ENCODE peak calls at places on chromosomes 3 and 15, in nine cellular contexts. T, M, F, J, Z, Q, B, N and O are unnamed samples. For H3K4me1 and H3K9me3, the result is how much of the 10 kb centered on the place peaks cover.

GRCh38 chr3:179563298-179563934 is 690 bp downstream of the ACTL6A start:
- DNase-seq in N (peak), Q (peak), Z (peak), F (peak), T (peak), B (peak), J (peak), M (peak), O (peak)

GRCh38 chr15:85383470-85384148 is 3.2 kb downstream of the AKAP13 start:
- DNase-seq in B (no peak), N (no peak), F (no peak), T (no peak), M (no peak), Z (no peak), Q (no peak), J (no peak), O (no peak)

GRCh38 chr15:87672309-87672897 is 584.1 kb downstream of the NTRK3 start:
- DNase-seq in F (peak), J (peak), M (peak), N (peak), Q (no peak), B (peak), Z (peak), T (no peak), O (peak)

GRCh38 chr3:72255736-72256559 is 471.0 kb upstream of the PROK2 start:
- DNase-seq in Q (peak), Z (peak), J (peak), B (peak), F (peak), M (no peak), N (peak), T (no peak), O (peak)

GRCh38 chr3:17130956-17131355 is 246.2 kb downstream of the PLCL2 start:
- DNase-seq in J (no peak), F (no peak), B (no peak), M (no peak), Q (no peak), N (no peak), T (no peak), Z (no peak), O (no peak)

GRCh38 chr3:98945006-98945626 is 43.6 kb upstream of the DCBLD2 start:
- DNase-seq in B (no peak), J (no peak), Z (no peak), F (no peak), M (no peak), Q (no peak), N (peak), T (no peak), O (no peak)

GRCh38 chr3:79973917-79974595 is 206.3 kb upstream of the ROBO1 start:
- DNase-seq in Q (no peak), T (no peak), F (no peak), J (no peak), B (no peak), N (no peak), M (no peak), Z (no peak), O (no peak)

GRCh38 chr15:66763186-66764066 is 61.4 kb downstream of the SMAD6 start:
- DNase-seq in N (peak), M (no peak), F (peak), T (peak), B (peak), J (peak), Q (peak), Z (no peak), O (peak)

GRCh38 chr15:48945386-48945785 is 18.3 kb downstream of the SHC4 start:
- DNase-seq in B (no peak), Q (no peak), T (no peak), F (no peak), M (no peak), N (peak), Z (no peak), J (no peak), O (no peak)

GRCh38 chr15:69045810-69046209 is 31.3 kb downstream of the NOX5 start:
- DNase-seq in B (no peak), F (peak), N (no peak), J (no peak), Z (peak), M (no peak), T (no peak), Q (peak), O (no peak)

GRCh38 chr3:17607905-17608304 is 134.5 kb downstream of the TBC1D5 start:
- DNase-seq in B (no peak), Q (no peak), M (no peak), F (no peak), J (no peak), N (no peak), T (no peak), Z (no peak), O (no peak)

GRCh38 chr3:100047455-100048141 is 66.7 kb downstream of the FILIP1L start:
- DNase-seq in T (no peak), F (no peak), Q (peak), N (no peak), J (peak), Z (peak), B (peak), M (no peak), O (no peak)

GRCh38 chr3:15647629-15648167 is 46.2 kb downstream of the BTD start:
- DNase-seq in N (peak), Z (peak), M (no peak), F (no peak), J (peak), T (no peak), Q (peak), B (peak), O (no peak)

GRCh38 chr3:159762981-159763465 is 225.6 kb upstream of the IL12A start:
- DNase-seq in F (peak), Q (peak), J (peak), Z (peak), M (peak), B (peak), T (peak), N (peak), O (peak)

GRCh38 chr3:51675201-51675611 is 4.2 kb downstream of the TEX264 start:
- DNase-seq in Q (peak), N (no peak), M (no peak), F (no peak), Z (no peak), B (peak), J (no peak), T (peak), O (no peak)

GRCh38 chr3:192237992-192238608 is 489.2 kb downstream of the FGF12 start:
- DNase-seq in T (no peak), J (no peak), N (no peak), B (no peak), F (no peak), Q (no peak), Z (no peak), M (peak), O (no peak)

GRCh38 chr3:98954806-98955205 is 53.3 kb upstream of the DCBLD2 start:
- DNase-seq in F (no peak), B (no peak), M (no peak), Z (no peak), Q (no peak), J (no peak), T (no peak), N (no peak), O (no peak)

GRCh38 chr3:30180305-30181275 is 425.8 kb upstream of the TGFBR2 start:
- DNase-seq in Z (no peak), J (no peak), Q (no peak), T (no peak), M (no peak), F (no peak), B (no peak), N (no peak), O (no peak)

GRCh38 chr3:146326875-146327543 is 76.1 kb upstream of the PLSCR4 start:
- DNase-seq in N (peak), B (peak), Z (peak), T (no peak), F (peak), Q (no peak), M (peak), J (peak), O (peak)

GRCh38 chr3:136018876-136019275 is 53.3 kb downstream of the PPP2R3A start:
- DNase-seq in B (no peak), N (no peak), T (no peak), J (no peak), Z (no peak), F (no peak), M (no peak), Q (no peak), O (no peak)

GRCh38 chr3:134483195-134483890 is 2.4 kb downstream of the ANAPC13 start:
- DNase-seq in F (no peak), T (no peak), B (no peak), Q (no peak), J (no peak), M (no peak), Z (peak), N (no peak), O (peak)

GRCh38 chr15:41438206-41438605 is 21.3 kb downstream of the RTF1 start:
- DNase-seq in Q (no peak), N (no peak), T (no peak), M (no peak), Z (peak), B (peak), J (no peak), F (no peak), O (no peak)

GRCh38 chr3:70973558-70973957 is 610.0 kb downstream of the FOXP1 start:
- DNase-seq in N (no peak), M (no peak), Q (no peak), F (no peak), B (no peak), T (no peak), Z (peak), J (peak), O (no peak)

GRCh38 chr3:24363242-24363641 is 131.4 kb downstream of the THRB start:
- DNase-seq in Q (no peak), N (no peak), Z (peak), J (peak), T (no peak), M (no peak), F (no peak), B (no peak), O (no peak)

GRCh38 chr3:183339461-183340086 is 86.5 kb downstream of the B3GNT5 start:
- DNase-seq in Q (no peak), M (no peak), Z (no peak), F (no peak), T (no peak), N (no peak), B (no peak), J (no peak), O (no peak)

GRCh38 chr15:63070681-63071129 is 28.2 kb downstream of the TPM1 start:
- DNase-seq in M (no peak), N (no peak), Q (no peak), Z (peak), F (no peak), T (no peak), J (no peak), B (no peak), O (no peak)

GRCh38 chr3:174620138-174620537 is 239.0 kb upstream of the NAALADL2 start:
- DNase-seq in N (peak), B (no peak), T (no peak), F (no peak), J (peak), M (no peak), Z (no peak), Q (no peak), O (no peak)

GRCh38 chr3:14148041-14148985 is 23.5 kb downstream of the TMEM43 start:
- DNase-seq in J (no peak), T (no peak), Z (peak), M (peak), Q (no peak), B (no peak), F (no peak), N (peak), O (no peak)

GRCh38 chr15:23484870-23485269 is 37.8 kb upstream of the GOLGA6L2 start:
- DNase-seq in Z (no peak), Q (no peak), B (no peak), N (no peak), J (no peak), F (no peak), T (no peak), M (no peak), O (no peak)

GRCh38 chr3:36394176-36394575 is 13.9 kb downstream of the STAC start:
- DNase-seq in M (no peak), Q (no peak), B (no peak), F (no peak), J (no peak), T (no peak), Z (no peak), N (no peak), O (no peak)

GRCh38 chr15:36883705-36884355 is 216.5 kb downstream of the MEIS2 start:
- DNase-seq in M (peak), N (peak), Z (peak), T (peak), J (peak), Q (peak), F (peak), B (peak), O (peak)

GRCh38 chr15:60137711-60138396 is 133.7 kb downstream of the FOXB1 start:
- DNase-seq in B (no peak), Q (peak), J (no peak), Z (peak), N (no peak), F (no peak), T (no peak), M (no peak), O (no peak)

GRCh38 chr15:52579852-52580251 is 11.0 kb upstream of the ARPP19 start:
- DNase-seq in Q (no peak), T (no peak), Z (no peak), F (no peak), M (no peak), J (no peak), B (no peak), N (no peak), O (no peak)

GRCh38 chr3:46089237-46090011 is 62.1 kb upstream of the XCR1 start:
- DNase-seq in F (no peak), T (peak), B (peak), Z (peak), N (no peak), Q (peak), J (no peak), M (no peak), O (peak)

GRCh38 chr3:66692108-66692750 is 191.4 kb upstream of the LRIG1 start:
- DNase-seq in J (peak), Z (no peak), N (no peak), F (no peak), Q (no peak), T (no peak), M (no peak), B (no peak), O (no peak)

GRCh38 chr3:171846594-171846993 is 3.4 kb downstream of the TMEM212 start:
- DNase-seq in B (no peak), N (no peak), Q (no peak), Z (peak), J (no peak), M (no peak), F (no peak), T (no peak), O (no peak)

GRCh38 chr15:82832601-82833209 is 23.3 kb downstream of the WHAMM start:
- DNase-seq in T (no peak), Q (peak), F (no peak), J (no peak), Z (peak), N (peak), B (no peak), M (no peak), O (no peak)

DNA sequence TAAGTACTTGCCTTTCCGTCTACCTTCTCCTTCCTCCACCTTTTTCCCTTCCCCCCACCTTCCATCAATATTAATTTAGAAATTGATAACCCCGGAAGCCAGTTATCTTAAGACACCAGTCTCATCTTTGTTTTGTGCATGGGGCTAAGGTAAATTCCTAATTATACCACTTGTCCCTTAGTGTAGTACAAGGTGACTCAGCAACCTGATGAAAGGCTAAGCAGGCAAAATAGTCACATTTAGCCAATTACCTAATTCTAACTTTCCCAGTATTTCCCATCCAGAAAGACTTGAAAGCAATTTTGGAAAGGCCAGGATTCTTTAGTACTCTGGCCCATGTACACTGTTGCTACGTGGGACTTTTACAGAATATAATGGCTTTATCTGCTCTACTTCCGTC is 72.5 kb downstream of the SETD5 start:
- DNase-seq in N (no peak), Q (no peak), B (no peak), T (no peak), J (no peak), Z (no peak), F (no peak), M (no peak), O (no peak)
- H3K4me3 ChIP-seq in N (no peak), Q (no peak), B (no peak), T (no peak), J (no peak), Z (no peak), F (no peak), M (no peak), O (no peak)

DNA sequence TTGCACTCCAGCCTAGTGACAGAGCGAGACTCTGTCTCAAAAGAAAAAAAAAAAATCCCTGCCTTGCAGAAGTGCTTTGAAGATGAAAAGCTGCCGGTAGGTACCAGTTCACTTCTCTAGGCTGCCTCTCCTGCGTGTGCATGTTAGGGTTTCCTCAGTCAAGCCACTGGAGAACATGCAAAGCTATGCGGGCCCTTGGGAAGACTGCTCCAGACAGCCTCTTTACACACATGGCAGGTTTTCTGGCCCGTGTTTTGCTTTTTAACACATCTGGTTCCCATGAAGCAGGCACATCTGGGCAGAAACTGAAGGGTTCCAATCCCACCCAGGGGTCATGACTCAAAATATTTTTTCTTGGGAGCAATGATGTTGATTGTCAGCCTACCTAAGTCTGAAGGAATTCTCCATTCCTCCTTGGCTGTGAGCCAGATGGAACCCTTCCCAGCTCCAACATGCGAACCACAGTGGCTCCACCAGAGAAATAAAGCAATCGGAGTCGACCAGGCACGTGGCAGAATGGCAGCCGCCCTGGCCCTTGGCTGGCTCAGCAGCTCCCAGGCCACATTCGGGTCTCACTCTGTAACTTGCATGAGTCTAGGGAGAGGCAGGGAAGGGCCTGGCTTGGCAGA is 29.5 kb downstream of the MGLL start:
- DNase-seq in N (peak), Q (peak), F (no peak), T (peak), Z (peak), B (no peak), J (no peak), M (no peak), O (peak)
- H3K4me1 ChIP-seq in N (under half), Q (under half), F (under half), T (half or more), Z (under half), B (under half), J (under half), M (under half), O (under half)

DNA sequence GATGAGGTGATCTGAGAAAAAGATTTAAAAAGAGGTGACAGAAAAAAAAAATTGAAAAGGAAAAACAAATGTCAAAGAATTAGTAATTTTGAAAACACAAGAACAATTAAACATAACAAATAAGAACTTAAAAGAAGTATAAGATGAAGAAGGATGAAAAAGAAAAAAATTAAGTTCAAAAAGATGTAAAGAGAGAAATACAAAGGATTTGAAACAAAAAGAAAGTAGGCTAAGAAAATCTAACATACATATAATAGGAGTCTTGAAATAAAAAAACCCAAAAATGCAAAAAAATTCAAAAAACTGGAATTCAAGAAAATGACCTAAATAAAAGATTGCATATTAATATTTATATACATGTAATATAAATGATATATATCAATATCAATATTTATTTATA is 949.2 kb downstream of the MCTP2 start:
- DNase-seq in F (no peak), J (no peak), Z (no peak), N (no peak), M (no peak), T (no peak), B (no peak), Q (no peak), O (no peak)
- H3K9me3 ChIP-seq in F (under half), J (under half), Z (half or more), N (under half), M (under half), T (under half), B (under half), Q (under half), O (under half)

GRCh38 chr15:80242802-80243201 is 9.2 kb downstream of the CTXND1 start:
- DNase-seq in Z (no peak), J (no peak), Q (no peak), M (no peak), T (no peak), F (no peak), B (peak), N (no peak), O (no peak)
- H3K4me3 ChIP-seq in Z (no peak), J (no peak), Q (no peak), M (no peak), T (no peak), F (no peak), B (no peak), N (no peak), O (no peak)

GRCh38 chr15:98777426-98777825 is 129.1 kb downstream of the IGF1R start:
- DNase-seq in N (no peak), M (no peak), J (no peak), B (no peak), Q (no peak), F (no peak), Z (no peak), T (no peak), O (no peak)
- H3K4me1 ChIP-seq in N (under half), M (under half), J (under half), B (half or more), Q (under half), F (under half), Z (under half), T (under half), O (under half)

GRCh38 chr15:34160735-34161134 is 49.2 kb downstream of the KATNBL1 start:
- DNase-seq in N (no peak), Z (no peak), F (no peak), Q (no peak), T (no peak), M (no peak), B (no peak), J (no peak), O (no peak)

GRCh38 chr15:34158355-34158754 is 51.5 kb downstream of the KATNBL1 start:
- DNase-seq in N (no peak), Q (no peak), M (no peak), J (no peak), B (no peak), F (no peak), Z (no peak), T (no peak), O (no peak)

GRCh38 chr15:34155859-34156258 is 54.0 kb downstream of the PGBD4 start:
- DNase-seq in N (no peak), T (no peak), M (no peak), J (no peak), Z (no peak), Q (no peak), B (no peak), F (no peak), O (no peak)

DNA sequence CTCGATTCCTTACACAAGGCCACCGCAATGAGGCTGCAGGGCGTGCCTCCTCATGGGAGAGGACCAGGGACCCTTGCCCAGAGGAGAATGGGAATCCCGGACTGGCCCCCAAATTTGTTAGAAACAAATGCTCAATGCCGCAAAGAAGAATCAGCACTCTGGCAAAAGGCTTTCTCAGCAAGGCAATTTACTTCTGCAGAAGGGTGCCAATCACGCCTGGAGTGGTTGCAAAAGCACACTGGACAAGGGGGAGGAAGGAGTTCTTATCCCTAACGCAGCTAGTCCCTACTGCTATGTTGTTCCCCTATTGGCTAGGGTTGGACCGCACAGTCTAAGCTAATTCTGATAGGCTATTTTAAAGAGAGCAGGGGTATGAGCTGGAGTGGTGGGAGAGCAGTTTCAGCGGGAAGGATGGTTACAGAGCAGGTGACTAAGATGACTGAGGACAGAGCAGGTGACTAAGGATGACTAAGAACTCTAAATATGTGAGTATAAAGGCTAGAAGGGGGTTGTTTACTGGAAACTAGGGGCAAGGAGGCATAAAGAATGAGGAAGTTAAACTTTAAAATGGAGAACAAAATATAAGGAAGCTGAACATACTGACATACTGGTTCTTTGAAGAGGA is 48.5 kb downstream of the KATNBL1 start:
- DNase-seq in N (no peak), B (no peak), Q (no peak), T (no peak), M (no peak), J (no peak), Z (no peak), F (no peak), O (no peak)
- H3K9me3 ChIP-seq in N (under half), B (under half), Q (under half), T (under half), M (under half), J (under half), Z (under half), F (under half), O (under half)